ENCODE peak calls at places on chromosomes 4 and X, in five cellular contexts. R is sigmoid colon, J is stomach, U is prostate gland, G is HCT116. P is an unnamed sample.
A peak's percentile ranks its signal among the peaks of the same experiment; 100 is the strongest.

GRCh38 chr4:48720459-48720858 is 59.6 kb downstream of the FRYL start:
- DNase-seq in R (no peak), J (no peak), U (no peak), G (no peak), P (no peak)

GRCh38 chrX:134294548-134294947 is 57.6 kb downstream of the CCDC160 start:
- DNase-seq in R (no peak), J (no peak), U (no peak), G (no peak), P (no peak)

GRCh38 chr4:41092128-41092527 is 122.2 kb downstream of the APBB2 start:
- DNase-seq in R (no peak), J (no peak), U (no peak), G (no peak), P (no peak)

GRCh38 chr4:151691639-151692442 is 69.0 kb downstream of the GATB start:
- DNase-seq in R (no peak), J (peak; percentile 68), U (peak; percentile 70), G (no peak), P (no peak)

GRCh38 chrX:119266364-119266995 is 30.4 kb downstream of the PGRMC1 start:
- DNase-seq in R (no peak), J (no peak), U (no peak), G (peak; percentile 6), P (no peak)

GRCh38 chrX:153725039-153725831 is 579 bp downstream of the ABCD1 start:
- DNase-seq in R (no peak), J (no peak), U (no peak), G (no peak), P (no peak)

GRCh38 chr4:152032722-152033131 is 271.9 kb upstream of the GATB start:
- DNase-seq in R (no peak), J (no peak), U (no peak), G (no peak), P (peak; percentile 92)

GRCh38 chr4:23135792-23136645 is 443.3 kb downstream of the GBA3 start:
- DNase-seq in R (no peak), J (no peak), U (no peak), G (peak; percentile 12), P (no peak)

GRCh38 chrX:77415882-77416281 is 31.3 kb upstream of the FGF16 start:
- DNase-seq in R (no peak), J (no peak), U (no peak), G (no peak), P (no peak)

GRCh38 chr4:136557396-136557795 is 974.9 kb downstream of the PCDH18 start:
- DNase-seq in R (no peak), J (no peak), U (no peak), G (no peak), P (no peak)

GRCh38 chr4:76545161-76545884 is 110.3 kb downstream of the SHROOM3 start:
- DNase-seq in R (no peak), J (no peak), U (no peak), G (no peak), P (no peak)

GRCh38 chr4:105092356-105092755 is 54.3 kb upstream of the TET2 start:
- DNase-seq in R (no peak), J (no peak), U (peak; percentile 58), G (no peak), P (no peak)
- TF ChIP-seq POLR2AphosphoS5 in R (peak; percentile 17), J (no peak), U (peak; percentile 67), G (no peak), P (no peak)

DNA sequence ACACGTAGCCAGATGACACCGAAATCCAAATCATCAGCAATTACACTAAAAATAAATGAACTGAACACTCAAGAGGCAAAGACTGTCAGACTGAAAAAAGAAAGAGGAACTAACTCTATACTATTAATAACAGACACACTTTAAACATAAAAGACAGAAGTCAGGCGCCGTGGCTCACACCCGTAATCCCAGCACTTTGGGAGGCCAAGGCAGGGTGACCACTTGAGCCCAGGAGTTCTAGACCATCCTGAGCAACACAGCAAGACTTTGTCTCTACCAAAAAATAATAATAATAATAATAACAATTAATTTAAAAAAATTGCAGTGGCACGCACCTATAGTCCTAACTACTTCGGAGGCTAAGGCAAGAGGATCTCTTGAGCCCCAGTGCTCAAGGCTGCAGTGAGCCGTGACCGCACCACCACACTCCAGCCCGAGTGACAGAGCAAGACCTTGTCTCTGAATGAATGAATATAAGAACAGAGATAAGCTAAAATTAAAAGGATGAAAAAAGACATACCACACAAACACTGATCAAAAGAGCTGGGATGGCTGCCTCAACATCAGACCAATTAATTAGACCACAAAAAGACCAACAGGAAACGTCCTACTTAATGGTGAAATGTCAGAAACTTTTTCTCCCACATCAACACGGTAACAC is 29.9 kb downstream of the CTBP1 start:
- DNase-seq in R (no peak), J (no peak), U (no peak), G (no peak), P (no peak)
- H3K4me1 ChIP-seq in R (peaks cover 8% of the 10 kb centered on the region), J (peaks cover 10% of the 10 kb centered on the region), U (no peaks in the 10 kb centered on the region), G (no peaks in the 10 kb centered on the region), P (peaks cover 55% of the 10 kb centered on the region)

DNA sequence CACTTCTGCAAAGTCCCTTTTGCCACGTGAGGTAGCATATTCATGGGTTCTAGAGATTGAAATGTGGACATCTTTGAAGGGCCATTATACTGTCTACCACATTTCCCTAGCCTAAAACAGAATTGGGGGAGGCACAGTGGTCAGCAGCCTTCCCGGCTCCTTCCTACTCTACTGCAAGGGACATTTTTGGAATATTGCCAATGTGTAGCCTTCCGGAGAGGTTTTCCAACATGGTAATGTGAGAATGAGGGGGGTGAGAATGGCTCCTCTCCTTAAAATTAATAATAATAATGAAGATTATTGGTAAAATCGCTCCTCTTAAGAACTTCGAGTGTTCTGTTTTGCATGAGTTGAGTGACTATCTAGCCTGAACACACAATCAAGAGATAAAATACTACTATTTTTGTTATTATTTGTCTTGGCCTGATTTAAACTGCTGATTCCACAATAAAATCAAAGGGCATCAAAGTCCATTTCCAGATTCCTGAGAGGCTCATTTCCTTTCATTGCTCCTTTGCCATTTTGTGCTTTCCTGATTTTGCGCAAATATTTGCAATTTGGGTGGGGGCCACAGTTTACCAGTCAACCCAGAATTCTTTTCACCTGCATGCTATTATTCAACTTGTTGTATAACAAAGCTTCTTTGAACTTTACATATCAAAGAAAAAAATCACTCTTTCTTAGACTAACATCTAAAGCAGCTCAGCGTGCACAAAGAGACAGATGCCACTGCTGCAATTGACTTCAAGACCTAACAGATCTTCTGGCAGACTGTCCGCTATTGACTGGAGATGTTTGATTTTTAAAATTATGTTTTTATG is 27.0 kb upstream of the TSPAN5 start:
- DNase-seq in R (no peak), J (no peak), U (no peak), G (no peak), P (peak; percentile 53)
- TF ChIP-seq POLR2AphosphoS5 in R (no peak), J (no peak), U (no peak), G (no peak), P (no peak)

DNA sequence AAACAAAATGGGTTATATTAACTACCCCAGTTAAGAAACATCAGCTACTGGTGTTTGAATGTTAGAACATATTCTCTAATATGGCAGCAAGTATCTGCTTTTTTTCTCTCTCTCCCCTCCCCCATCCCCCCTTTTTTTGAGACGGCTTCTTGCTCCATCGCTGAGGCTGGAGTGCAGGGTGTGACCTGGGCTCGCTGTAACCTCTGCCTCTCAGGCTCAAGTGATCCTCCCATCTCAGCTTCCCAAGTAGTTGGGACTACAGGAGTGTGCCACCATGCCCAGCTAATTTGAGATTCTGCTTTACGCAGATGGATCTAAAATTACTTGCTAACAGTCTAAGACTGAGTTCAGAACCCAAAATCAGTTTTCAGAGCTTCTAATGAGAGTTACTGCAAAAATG is 101.9 kb downstream of the AFF1 start:
- DNase-seq in R (no peak), J (no peak), U (no peak), G (no peak), P (no peak)
- H3K4me1 ChIP-seq in R (peaks cover 98% of the 10 kb centered on the region), J (peaks cover 68% of the 10 kb centered on the region), U (peaks cover 10% of the 10 kb centered on the region), G (peaks cover 2% of the 10 kb centered on the region), P (peaks cover 100% of the 10 kb centered on the region)

DNA sequence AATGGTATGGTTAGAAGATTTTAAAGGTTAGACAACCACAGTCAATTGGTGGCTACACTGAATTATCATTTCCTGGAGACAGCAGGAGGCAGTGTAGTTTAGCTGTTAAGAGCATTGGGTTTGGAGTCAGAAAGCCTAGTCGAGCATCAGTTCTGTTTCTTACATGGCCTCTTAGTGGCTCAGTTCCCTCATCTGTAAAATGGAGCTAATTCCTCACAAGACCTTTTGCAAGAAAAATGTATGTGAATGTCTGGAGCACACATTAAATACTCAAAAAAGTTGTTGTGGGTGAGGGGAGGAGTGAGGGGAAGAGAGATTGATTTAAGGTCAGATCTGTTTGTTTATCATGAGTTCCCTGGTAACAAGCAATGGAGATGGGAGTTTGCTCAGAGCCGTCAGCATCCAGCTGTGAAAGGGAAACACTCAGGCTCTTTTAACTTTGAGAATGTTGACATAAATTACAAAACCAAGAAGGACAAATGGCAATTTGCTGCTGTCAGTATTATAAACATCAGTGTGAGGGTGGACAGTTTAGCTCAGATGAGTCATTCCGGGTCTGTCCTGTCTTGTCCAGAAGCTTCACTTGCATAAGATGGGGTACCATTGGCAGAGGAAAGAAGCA is 98.2 kb upstream of the PGRMC2 start:
- DNase-seq in R (no peak), J (no peak), U (peak; percentile 34), G (no peak), P (no peak)
- TF ChIP-seq POLR2AphosphoS5 in R (no peak), J (no peak), U (no peak), G (no peak), P (peak; percentile 4)